ENCODE peak calls at places on chromosomes 11 and 22, in five cellular contexts. K, H, B, N and M are unnamed samples.

GRCh38 chr11:116454020-116454645 is 318.7 kb downstream of the BUD13 start:
- DNase-seq in B (no peak), K (peak), N (peak), H (peak), M (peak)

GRCh38 chr11:119694334-119694733 is 34.7 kb downstream of the NECTIN1 start:
- DNase-seq in H (no peak), K (no peak), N (peak), B (no peak), M (no peak)

GRCh38 chr11:70854891-70855556 is 397.4 kb downstream of the SHANK2 start:
- DNase-seq in K (no peak), N (no peak), H (no peak), B (no peak), M (no peak)

GRCh38 chr11:65493367-65494176 is 5.3 kb upstream of the MALAT1 start:
- DNase-seq in N (peak), B (no peak), H (peak), K (peak), M (peak)

GRCh38 chr22:18048441-18048898 is 24.1 kb upstream of the MICAL3 start:
- DNase-seq in B (no peak), K (peak), N (no peak), H (no peak), M (peak)

GRCh38 chr22:17120281-17120680 is 879 bp downstream of the TMEM121B start:
- DNase-seq in H (no peak), B (peak), K (peak), N (peak), M (peak)

GRCh38 chr22:26548984-26549383 is 36.7 kb upstream of the TFIP11 start:
- DNase-seq in B (no peak), K (no peak), N (peak), H (no peak), M (no peak)

GRCh38 chr11:112318193-112318592 is 57.5 kb upstream of the PLET1 start:
- DNase-seq in K (peak), H (peak), N (peak), B (no peak), M (peak)

GRCh38 chr11:95575517-95575916 is 214.1 kb downstream of the FAM76B start:
- DNase-seq in B (no peak), K (no peak), N (no peak), H (no peak), M (no peak)

GRCh38 chr22:28864878-28865596 is 18.3 kb upstream of the ZNRF3 start:
- DNase-seq in H (no peak), K (no peak), N (no peak), B (no peak), M (no peak)

GRCh38 chr11:19163627-19164026 is 38.2 kb downstream of the CSRP3 start:
- DNase-seq in K (no peak), H (no peak), B (no peak), N (no peak), M (no peak)

GRCh38 chr22:21622624-21623401 is 7.0 kb downstream of the YDJC start:
- DNase-seq in H (no peak), B (no peak), N (no peak), K (no peak), M (no peak)

GRCh38 chr11:69055598-69056516 is 7.1 kb downstream of the TPCN2 start:
- DNase-seq in N (no peak), B (no peak), K (no peak), H (no peak), M (no peak)
- H2AFZ ChIP-seq in N (no peak), B (no peak), K (no peak), H (no peak), M (no peak)

DNA sequence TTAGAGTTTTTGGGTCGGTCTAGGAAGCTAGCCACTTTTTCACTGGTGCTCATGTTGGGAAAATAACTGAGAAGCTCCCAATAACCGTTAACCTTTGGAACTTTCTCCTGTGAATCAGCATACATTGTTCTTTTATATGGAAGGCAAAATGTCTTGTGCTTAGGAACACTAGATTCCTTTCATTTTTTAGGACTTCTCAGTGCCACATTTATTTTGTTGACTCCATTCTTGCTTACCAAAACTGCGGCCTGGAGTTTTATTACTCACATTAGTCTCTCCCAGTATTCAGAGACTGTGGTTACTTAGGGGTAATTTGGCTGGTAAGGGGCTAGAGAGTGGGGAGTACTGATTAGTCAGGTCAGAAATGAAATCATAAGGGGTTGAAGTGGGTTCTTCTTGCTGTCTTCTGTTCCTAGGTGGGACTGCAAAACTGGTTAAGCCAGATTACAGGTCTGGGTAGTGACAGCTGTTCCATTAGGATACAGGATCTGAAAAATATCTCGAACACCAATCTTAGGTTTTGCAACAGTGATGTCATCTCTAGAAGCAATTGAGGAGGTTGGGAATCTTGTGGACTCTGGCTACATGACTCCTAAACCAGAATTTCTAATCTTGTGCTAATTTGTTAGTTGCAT is 631.4 kb upstream of the LUZP2 start:
- DNase-seq in H (peak), N (peak), B (no peak), K (no peak), M (peak)
- H2AFZ ChIP-seq in H (no peak), N (peak), B (no peak), K (no peak), M (peak)

GRCh38 chr22:19940536-19941364 is 822 bp upstream of the COMT start:
- DNase-seq in K (no peak), B (no peak), H (no peak), N (no peak), M (peak)

GRCh38 chr22:19942071-19942885 is 660 bp upstream of the TXNRD2 start:
- DNase-seq in B (no peak), H (no peak), N (no peak), K (peak), M (peak)

GRCh38 chr22:19943665-19944026 is 2.0 kb upstream of the TXNRD2 start:
- DNase-seq in H (no peak), B (no peak), N (no peak), K (peak), M (peak)

GRCh38 chr22:19942886-19943664 is 1.5 kb upstream of the TXNRD2 start:
- DNase-seq in H (peak), B (no peak), N (peak), K (peak), M (peak)

GRCh38 chr22:19941365-19942070 is at the start of the genes COMT and TXNRD2:
- DNase-seq in K (peak), N (peak), B (no peak), H (peak), M (peak)
- H2AFZ ChIP-seq in K (peak), N (peak), B (peak), H (peak), M (peak)

GRCh38 chr11:20599424-20600346 is at the start of gene SLC6A5:
- DNase-seq in B (peak), N (peak), K (peak), H (peak), M (peak)

GRCh38 chr11:20598487-20598886 is 921 bp upstream of the SLC6A5 start:
- DNase-seq in B (no peak), H (no peak), N (no peak), K (no peak), M (no peak)

GRCh38 chr11:20596629-20597129 is 2.7 kb upstream of the SLC6A5 start:
- DNase-seq in B (no peak), H (no peak), N (peak), K (no peak), M (peak)

GRCh38 chr11:20597137-20597923 is 2.1 kb upstream of the SLC6A5 start:
- DNase-seq in B (no peak), K (no peak), H (no peak), N (no peak), M (no peak)

GRCh38 chr11:20597924-20598484 is 1.4 kb upstream of the SLC6A5 start:
- DNase-seq in H (no peak), N (no peak), K (no peak), B (no peak), M (no peak)
- H2AFZ ChIP-seq in H (no peak), N (no peak), K (no peak), B (no peak), M (no peak)

GRCh38 chr22:39106326-39106725 is 9.3 kb downstream of the APOBEC3H start:
- DNase-seq in N (no peak), K (no peak), B (no peak), H (no peak), M (no peak)

GRCh38 chr22:39109361-39109760 is 12.3 kb downstream of the APOBEC3H start:
- DNase-seq in B (no peak), K (no peak), H (no peak), N (no peak), M (no peak)

GRCh38 chr22:39108487-39108886 is 11.4 kb downstream of the APOBEC3H start:
- DNase-seq in N (no peak), B (no peak), K (no peak), H (no peak), M (no peak)

GRCh38 chr22:39114157-39114511 is 17.1 kb downstream of the APOBEC3H start:
- DNase-seq in B (peak), N (no peak), K (no peak), H (no peak), M (no peak)

DNA sequence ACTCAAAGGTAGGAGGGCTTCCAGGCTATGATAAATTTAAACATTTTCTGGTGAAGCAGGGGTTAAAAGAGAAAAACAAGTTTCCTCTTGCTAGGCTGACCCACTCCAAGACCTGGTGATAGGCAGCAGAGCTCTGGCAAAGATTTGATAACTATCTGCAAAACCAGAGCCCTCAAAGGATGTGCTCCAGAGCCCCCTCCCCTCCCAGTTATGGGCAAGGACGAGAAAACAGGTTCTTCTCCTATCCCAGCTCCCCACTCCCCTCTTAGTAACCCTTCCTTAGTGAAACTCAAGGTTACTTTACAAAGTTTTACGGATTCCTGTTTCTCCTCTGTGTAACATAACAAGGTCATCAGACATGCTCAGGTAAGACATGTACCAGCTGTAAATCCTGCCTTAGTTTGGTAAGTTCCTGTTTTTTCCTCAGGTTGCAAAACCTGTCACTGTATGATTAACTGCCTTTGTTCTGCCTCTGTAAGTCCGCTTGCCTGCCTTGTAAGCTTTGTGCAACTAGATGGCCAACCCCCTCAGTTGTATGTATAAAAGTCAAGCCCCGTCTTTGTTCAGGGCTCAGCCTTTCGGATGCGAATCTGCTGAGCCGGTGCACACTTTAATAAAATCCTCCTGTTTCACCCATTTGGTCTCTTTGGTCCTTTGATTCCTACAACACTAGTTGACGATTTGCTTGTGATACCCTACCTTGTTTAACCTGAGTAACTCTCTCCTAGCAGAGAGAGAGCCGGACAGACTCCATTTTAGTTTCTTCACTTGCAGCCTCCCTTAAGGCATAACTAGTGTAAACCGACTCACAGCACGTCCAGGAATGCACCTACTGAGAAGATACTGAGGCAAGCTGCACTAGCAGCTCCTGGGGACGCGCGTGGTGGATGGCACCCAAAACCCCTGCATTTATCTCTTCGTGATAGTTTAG is 13.9 kb downstream of the APOBEC3H start:
- DNase-seq in B (no peak), N (peak), K (no peak), H (peak), M (no peak)
- H2AFZ ChIP-seq in B (no peak), N (peak), K (no peak), H (no peak), M (no peak)

DNA sequence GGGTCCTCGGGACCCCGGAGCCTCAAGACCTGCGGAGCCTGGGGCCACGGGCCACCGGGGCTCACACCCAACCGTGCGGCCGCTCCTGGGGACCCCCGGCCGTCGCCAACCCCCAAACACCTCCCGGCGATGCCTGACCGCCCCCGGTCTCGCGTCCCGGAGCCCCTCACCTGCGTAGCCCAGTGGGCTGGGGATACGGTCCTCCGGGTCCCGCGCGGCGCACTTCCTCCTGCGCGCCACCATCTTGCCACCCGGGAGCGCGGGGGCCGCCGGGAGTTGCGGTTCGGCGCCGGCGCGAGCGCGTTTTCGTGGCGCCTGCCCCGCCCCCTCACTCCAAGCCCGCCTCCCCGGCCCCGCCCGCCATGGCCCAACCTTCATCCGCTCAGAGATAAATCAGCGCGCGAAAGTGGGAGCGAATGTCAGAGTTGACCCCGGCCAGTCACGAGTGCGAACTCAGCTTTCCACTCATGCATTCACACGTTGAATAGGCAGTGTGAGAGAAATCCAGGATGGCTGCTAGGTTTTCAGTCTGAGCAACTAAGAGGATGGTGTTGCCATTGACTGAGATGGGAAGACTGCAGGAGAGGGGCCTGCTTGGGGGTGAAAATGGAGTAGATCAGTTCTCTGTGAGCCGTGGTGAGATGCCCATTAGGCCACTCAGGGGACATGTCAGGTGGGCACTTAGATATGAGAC is at the start of gene RRP7A:
- DNase-seq in H (peak), B (no peak), K (peak), N (peak), M (peak)
- H2AFZ ChIP-seq in H (peak), B (peak), K (peak), N (peak), M (peak)

GRCh38 chr11:130653838-130654601 is 205.6 kb downstream of the ADAMTS15 start:
- DNase-seq in B (no peak), N (no peak), H (peak), K (peak), M (peak)
- H2AFZ ChIP-seq in B (no peak), N (peak), H (no peak), K (no peak), M (no peak)